ENCODE peak calls at places on chromosomes 5 and 9, in eight cellular contexts. X is nephron progenitor cell, A is left cardiac atrium, S is left ventricle myocardium inferior, W is LoVo, H is iris pigment epithelial cell, V is nucleus accumbens, F is fibroblast of pulmonary artery. Z is an unnamed sample.

GRCh38 chr5:159750226-159750625 is 166.1 kb upstream of the ADRA1B start:
- DNase-seq in S (no peak), X (no peak), V (no peak), W (no peak), A (no peak), H (no peak), F (no peak), Z (no peak)

GRCh38 chr5:55226934-55227737 is at the start of gene MCIDAS:
- DNase-seq in H (no peak), F (no peak), V (no peak), X (peak; percentile 80), S (peak; percentile 20), W (peak; percentile 87), A (peak; percentile 36), Z (no peak)

GRCh38 chr5:80761176-80761575 is 106.4 kb upstream of the DHFR start:
- DNase-seq in H (no peak), X (no peak), V (no peak), A (no peak), W (no peak), F (no peak), S (no peak), Z (no peak)

GRCh38 chr5:96752341-96753016 is 55.3 kb downstream of the ERAP1 start:
- DNase-seq in W (peak; percentile 69), V (no peak), H (peak; percentile 49), S (no peak), A (no peak), X (peak; percentile 46), F (peak; percentile 84), Z (no peak)

GRCh38 chr5:74415695-74416102 is 224.8 kb downstream of the ENC1 start:
- DNase-seq in W (peak; percentile 51), S (no peak), V (no peak), A (no peak), F (no peak), X (no peak), H (peak; percentile 44), Z (no peak)

GRCh38 chr5:121988443-121988842 is 26.7 kb downstream of the SRFBP1 start:
- DNase-seq in X (no peak), A (no peak), S (no peak), V (no peak), F (no peak), W (no peak), H (peak; percentile 59), Z (no peak)

GRCh38 chr5:6722015-6722414 is 8.8 kb downstream of the TENT4A start:
- DNase-seq in H (no peak), X (no peak), W (no peak), F (no peak), V (no peak), A (no peak), S (no peak), Z (peak; percentile 28)

GRCh38 chr5:66423484-66423883 is 172.7 kb upstream of the MAST4 start:
- DNase-seq in F (no peak), X (no peak), S (no peak), W (no peak), H (no peak), A (no peak), V (no peak), Z (no peak)

GRCh38 chr5:26582350-26583040 is 455.9 kb downstream of the CDH9 start:
- DNase-seq in F (peak; percentile 0), X (no peak), W (no peak), S (no peak), A (no peak), V (no peak), H (peak; percentile 9), Z (no peak)

GRCh38 chr9:124812401-124813016 is 35.6 kb downstream of the OLFML2A start:
- DNase-seq in W (peak; percentile 82), V (no peak), X (no peak), F (peak; percentile 75), H (peak; percentile 99), S (peak; percentile 48), A (peak; percentile 70), Z (no peak)

GRCh38 chr9:25681270-25681669 is 3.0 kb upstream of the TUSC1 start:
- DNase-seq in S (no peak), A (no peak), X (no peak), V (no peak), F (peak; percentile 81), H (peak; percentile 76), W (no peak), Z (no peak)

GRCh38 chr5:2751592-2752021 is at the start of gene IRX2:
- DNase-seq in W (no peak), V (peak; percentile 86), F (peak; percentile 82), S (peak; percentile 79), H (peak; percentile 57), A (peak; percentile 78), X (peak; percentile 92), Z (peak; percentile 95)

GRCh38 chr5:56246769-56247168 is 13.6 kb upstream of the ANKRD55 start:
- DNase-seq in X (no peak), H (no peak), S (no peak), W (no peak), V (no peak), F (no peak), A (no peak), Z (no peak)

GRCh38 chr5:139445325-139446170 is 6.2 kb upstream of the DNAJC18 start:
- DNase-seq in F (peak; percentile 83), S (no peak), X (no peak), W (no peak), A (no peak), H (peak; percentile 90), V (no peak), Z (peak; percentile 36)

GRCh38 chr5:102910240-102911226 is 155.4 kb downstream of the PAM start:
- DNase-seq in F (no peak), H (peak; percentile 62), S (no peak), A (no peak), W (peak; percentile 75), V (no peak), X (no peak), Z (no peak)

GRCh38 chr5:143550985-143551630 is 147.6 kb upstream of the NR3C1 start:
- DNase-seq in A (no peak), H (no peak), F (no peak), S (no peak), V (no peak), X (no peak), W (no peak), Z (no peak)

GRCh38 chr5:148011407-148012124 is 52.2 kb upstream of the SPINK5 start:
- DNase-seq in W (peak; percentile 83), S (no peak), X (no peak), V (no peak), A (no peak), F (peak; percentile 25), H (peak; percentile 95), Z (no peak)

GRCh38 chr9:133147412-133148271 is 16.1 kb downstream of the GBGT1 start:
- DNase-seq in X (peak; percentile 91), W (peak; percentile 85), V (peak; percentile 44), F (peak; percentile 50), H (peak; percentile 43), A (peak; percentile 79), S (peak; percentile 78), Z (peak; percentile 91)